ENCODE peak calls at places on chromosomes 13 and 19, in nine cellular contexts. V is dorsolateral prefrontal cortex; T is heart left ventricle; P is left ventricle myocardium inferior; M is OCI-LY7; W is epithelial cell of esophagus; K is IMR-90; F is CD4-positive, alpha-beta T cell; I is ovary. D is an unnamed sample.

GRCh38 chr19:49133621-49134454 is 14.5 kb downstream of the PPFIA3 start:
- DNase-seq in W (peak; percentile 86), T (peak; percentile 86), P (peak; percentile 71), F (peak; percentile 60), K (peak; percentile 70), M (peak; percentile 48), V (no peak), I (peak; percentile 78), D (no peak)

GRCh38 chr19:11482384-11483050 is 1.7 kb upstream of the ELAVL3 start:
- DNase-seq in K (peak; percentile 72), V (peak; percentile 87), I (peak; percentile 85), T (peak; percentile 93), P (peak; percentile 84), F (peak; percentile 76), W (peak; percentile 76), M (peak; percentile 95), D (peak; percentile 98)

GRCh38 chr19:10193666-10194499 is 870 bp downstream of the DNMT1 start:
- DNase-seq in P (no peak), K (peak; percentile 76), F (peak; percentile 10), M (peak; percentile 53), W (peak; percentile 78), T (no peak), I (no peak), V (no peak), D (peak; percentile 43)

GRCh38 chr13:66974889-66975288 is 255.2 kb downstream of the PCDH9 start:
- DNase-seq in W (no peak), T (no peak), V (no peak), M (no peak), I (no peak), K (no peak), P (no peak), F (no peak), D (no peak)

GRCh38 chr13:93549326-93549855 is 322.8 kb downstream of the GPC6 start:
- DNase-seq in I (no peak), V (no peak), K (no peak), M (no peak), T (no peak), F (no peak), P (no peak), W (no peak), D (no peak)

GRCh38 chr13:41470187-41470586 is 12.8 kb downstream of the RGCC start:
- DNase-seq in T (no peak), F (no peak), W (no peak), K (no peak), V (no peak), I (no peak), P (no peak), M (no peak), D (no peak)

GRCh38 chr19:11421607-11422098 is 2.5 kb upstream of the RGL3 start:
- DNase-seq in K (no peak), T (peak; percentile 80), M (peak; percentile 88), I (peak; percentile 61), V (no peak), W (peak; percentile 25), P (peak; percentile 59), F (peak; percentile 16), D (peak; percentile 88)

GRCh38 chr19:47660435-47660832 is 51.5 kb downstream of the BICRA start:
- DNase-seq in T (no peak), W (peak; percentile 86), K (no peak), P (no peak), M (no peak), V (no peak), I (no peak), F (no peak), D (no peak)

GRCh38 chr13:102846261-102847015 is 606 bp downstream of the ERCC5 start:
- DNase-seq in K (peak; percentile 30), T (no peak), M (peak; percentile 69), I (no peak), F (peak; percentile 54), P (peak; percentile 25), V (peak; percentile 49), W (peak; percentile 59), D (peak; percentile 24)

GRCh38 chr13:74871671-74872070 is 610.3 kb downstream of the TBC1D4 start:
- DNase-seq in W (no peak), I (no peak), T (no peak), K (no peak), M (no peak), V (no peak), F (no peak), P (no peak), D (no peak)

GRCh38 chr13:97113231-97114001 is 108.7 kb upstream of the MBNL2 start:
- DNase-seq in V (no peak), W (no peak), M (no peak), F (no peak), K (no peak), I (no peak), P (no peak), T (no peak), D (no peak)

GRCh38 chr13:73499685-73500084 is 440.9 kb downstream of the KLF5 start:
- DNase-seq in V (no peak), T (no peak), W (no peak), I (no peak), F (no peak), K (no peak), P (no peak), M (no peak), D (no peak)

GRCh38 chr19:2273356-2274184 is 8.4 kb downstream of the PEAK3 start:
- DNase-seq in T (peak; percentile 90), I (peak; percentile 87), M (peak; percentile 97), P (peak; percentile 78), F (peak; percentile 75), V (no peak), K (peak; percentile 52), W (peak; percentile 64), D (peak; percentile 96)

GRCh38 chr19:10419200-10419645 is 1.1 kb upstream of the PDE4A start:
- DNase-seq in F (peak; percentile 48), W (no peak), M (no peak), P (no peak), K (no peak), I (no peak), V (no peak), T (no peak), D (no peak)

GRCh38 chr13:113753171-113753570 is 5.9 kb upstream of the TMEM255B start:
- DNase-seq in T (peak; percentile 27), W (no peak), I (no peak), K (no peak), F (no peak), V (peak; percentile 13), P (no peak), M (no peak), D (no peak)

GRCh38 chr19:58553799-58554493 is 959 bp downstream of the CHMP2A start:
- DNase-seq in M (no peak), W (no peak), F (no peak), V (no peak), I (no peak), T (no peak), P (peak; percentile 16), K (no peak), D (no peak)

GRCh38 chr13:112870737-112871287 is 98.2 kb upstream of the MCF2L start:
- DNase-seq in M (no peak), T (no peak), V (peak; percentile 25), F (no peak), P (no peak), I (no peak), K (no peak), W (no peak), D (no peak)

GRCh38 chr13:63075126-63075525 is 1659.5 kb upstream of the PCDH20 start:
- DNase-seq in I (no peak), K (no peak), F (no peak), W (no peak), P (no peak), T (no peak), V (no peak), M (no peak), D (no peak)

GRCh38 chr19:57776764-57777296 is 7.4 kb downstream of the ZNF586 start:
- DNase-seq in K (no peak), T (no peak), V (no peak), P (no peak), W (no peak), I (no peak), M (no peak), F (no peak), D (no peak)

GRCh38 chr19:30362156-30362754 is 9.9 kb upstream of the ZNF536 start:
- DNase-seq in I (no peak), T (no peak), W (no peak), K (no peak), V (no peak), M (no peak), F (no peak), P (no peak), D (no peak)

GRCh38 chr19:42512743-42513304 is 15.5 kb downstream of the CEACAM1 start:
- DNase-seq in K (no peak), M (peak; percentile 56), P (no peak), V (no peak), T (no peak), W (no peak), I (no peak), F (no peak), D (peak; percentile 59)

GRCh38 chr13:23788459-23788858 is 100.7 kb downstream of the MIPEP start:
- DNase-seq in I (no peak), M (no peak), W (no peak), P (no peak), T (no peak), F (no peak), K (peak; percentile 21), V (no peak), D (no peak)
- TF ChIP-seq CTCF in I (no peak), M (no peak), W (no peak), P (no peak), T (no peak), F (no peak), K (no peak), V (no peak), D (no peak)

DNA sequence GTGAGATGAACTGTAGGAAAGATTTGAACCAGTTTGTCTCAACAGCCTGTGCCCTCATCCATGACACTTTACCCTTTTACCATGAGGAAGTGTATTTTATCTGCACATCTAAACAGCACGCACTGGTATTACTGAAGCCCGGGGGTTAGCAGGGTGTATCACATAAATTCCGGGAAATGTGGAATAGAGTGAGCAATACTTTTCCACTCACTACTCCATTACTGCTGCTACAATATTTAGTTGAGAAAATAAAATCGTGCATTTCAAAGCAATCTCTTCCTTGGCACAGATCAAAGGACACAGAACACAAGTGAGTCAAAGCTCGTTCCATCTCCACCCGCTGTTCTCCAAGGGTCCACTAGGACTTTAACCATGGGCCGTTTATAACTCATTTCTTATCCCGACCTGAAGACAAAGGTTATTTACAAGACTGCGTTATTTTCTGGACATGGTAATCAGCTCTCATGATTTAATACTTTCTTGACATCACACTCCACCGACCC is 35.2 kb downstream of the STK24 start:
- DNase-seq in M (no peak), K (no peak), F (no peak), T (no peak), I (no peak), P (no peak), V (no peak), W (no peak), D (no peak)
- TF ChIP-seq CTCF in M (no peak), K (no peak), F (no peak), T (no peak), I (no peak), P (no peak), V (no peak), W (no peak), D (no peak)

GRCh38 chr19:38838986-38839761 is 7.6 kb upstream of the ECH1 start:
- DNase-seq in I (no peak), F (no peak), P (no peak), V (no peak), W (peak; percentile 18), K (no peak), T (peak; percentile 1), M (no peak), D (no peak)
- TF ChIP-seq CTCF in I (no peak), F (no peak), P (no peak), V (no peak), W (no peak), K (no peak), T (no peak), M (no peak), D (no peak)

GRCh38 chr19:45569619-45570421 is 14.8 kb downstream of the OPA3 start:
- DNase-seq in K (no peak), I (no peak), T (peak; percentile 83), V (no peak), P (peak; percentile 62), W (peak; percentile 54), F (peak; percentile 52), M (peak; percentile 71), D (peak; percentile 56)
- TF ChIP-seq CTCF in K (peak; percentile 66), I (no peak), T (peak; percentile 76), V (peak; percentile 63), P (peak; percentile 85), W (peak; percentile 85), F (peak; percentile 67), M (peak; percentile 99), D (peak; percentile 79)

D was measured in GM20000.